ENCODE peak calls at places on chromosomes 2 and 18, in five cellular contexts. S is GM12878, T is mucosa of descending colon, V is colonic mucosa, L is HCT116. I is an unnamed sample.

GRCh38 chr2:235413084-235413483 is 80.8 kb upstream of the AGAP1 start:
- DNase-seq in V (no peak), T (no peak), S (no peak), L (no peak), I (no peak)

GRCh38 chr2:241853651-241854341 is 4.9 kb downstream of the PDCD1 start:
- DNase-seq in L (no peak), T (peak; percentile 54), S (no peak), V (no peak), I (no peak)

GRCh38 chr2:138760693-138761092 is 19.5 kb downstream of the NXPH2 start:
- DNase-seq in S (no peak), V (no peak), L (no peak), T (no peak), I (no peak)

GRCh38 chr18:46481847-46482245 is 175.2 kb downstream of the LOXHD1 start:
- DNase-seq in S (no peak), T (no peak), V (no peak), L (no peak), I (no peak)

GRCh38 chr2:120647487-120647886 is 88.2 kb upstream of the GLI2 start:
- DNase-seq in L (peak; percentile 21), V (no peak), S (no peak), T (no peak), I (no peak)

GRCh38 chr18:52340466-52341378 is 725 bp downstream of the DCC start:
- DNase-seq in L (no peak), T (no peak), V (no peak), S (no peak), I (no peak)

GRCh38 chr2:677056-677949 is at the start of gene TMEM18:
- DNase-seq in V (peak; percentile 97), L (peak; percentile 99), S (peak; percentile 97), T (no peak), I (peak; percentile 95)

GRCh38 chr2:230812041-230812440 is 52.7 kb upstream of the ITM2C start:
- DNase-seq in T (no peak), V (no peak), S (no peak), L (no peak), I (no peak)

GRCh38 chr2:172091626-172092566 is 6.6 kb downstream of the DLX1 start:
- DNase-seq in V (no peak), S (no peak), L (no peak), T (no peak), I (no peak)

GRCh38 chr2:222295368-222296041 is 3.3 kb downstream of the PAX3 start:
- DNase-seq in L (no peak), S (no peak), V (no peak), T (no peak), I (no peak)

GRCh38 chr2:12533337-12533736 is 183.4 kb upstream of the TRIB2 start:
- DNase-seq in S (no peak), L (no peak), T (no peak), V (no peak), I (no peak)

GRCh38 chr2:33588246-33588645 is 10.9 kb downstream of the FAM98A start:
- DNase-seq in S (no peak), T (no peak), L (no peak), V (no peak), I (no peak)

GRCh38 chr2:130380096-130380934 is 24.5 kb downstream of the PTPN18 start:
- DNase-seq in L (no peak), V (no peak), S (no peak), T (no peak), I (no peak)

GRCh38 chr2:171347591-171348032 is 86.2 kb downstream of the METTL8 start:
- DNase-seq in V (no peak), S (no peak), T (no peak), L (peak; percentile 28), I (no peak)

GRCh38 chr2:128600606-128601297 is 282.1 kb upstream of the HS6ST1 start:
- DNase-seq in L (no peak), T (no peak), S (no peak), V (no peak), I (no peak)

GRCh38 chr2:85504434-85505261 is 34.3 kb upstream of the MAT2A start:
- DNase-seq in T (no peak), V (no peak), S (no peak), L (peak; percentile 72), I (no peak)

GRCh38 chr2:164363646-164364045 is 257.6 kb downstream of the GRB14 start:
- DNase-seq in T (no peak), L (no peak), S (no peak), V (no peak), I (no peak)

GRCh38 chr2:200851398-200852248 is 12.8 kb downstream of the CLK1 start:
- DNase-seq in T (no peak), S (no peak), V (no peak), L (no peak), I (no peak)

GRCh38 chr2:233807215-233807865 is 29.2 kb downstream of the MROH2A start:
- DNase-seq in T (no peak), S (no peak), L (no peak), V (no peak), I (no peak)

GRCh38 chr2:133841905-133842304 is 273.6 kb upstream of the NCKAP5 start:
- DNase-seq in L (no peak), T (no peak), V (no peak), S (no peak), I (no peak)

GRCh38 chr2:104919127-104919526 is 65.2 kb downstream of the POU3F3 start:
- DNase-seq in L (no peak), T (no peak), S (no peak), V (peak; percentile 57), I (no peak)

GRCh38 chr2:207683879-207684627 is 27.4 kb upstream of the CCNYL1 start:
- DNase-seq in S (no peak), T (no peak), L (peak; percentile 60), V (peak; percentile 36), I (no peak)
- H3K4me1 ChIP-seq in S (no peaks in the 10 kb centered on the region), T (peaks cover 11% of the 10 kb centered on the region), L (peaks cover 19% of the 10 kb centered on the region), V (no peaks in the 10 kb centered on the region), I (no peaks in the 10 kb centered on the region)

GRCh38 chr2:74887961-74888670 is 54.2 kb downstream of the HK2 start:
- DNase-seq in T (no peak), S (no peak), V (no peak), L (no peak), I (no peak)
- H3K36me3 ChIP-seq in T (peaks cover 10% of the 10 kb centered on the region), S (peaks cover 33% of the 10 kb centered on the region), V (peaks cover 31% of the 10 kb centered on the region), L (peaks cover 68% of the 10 kb centered on the region), I (peaks cover 50% of the 10 kb centered on the region)

GRCh38 chr2:240569998-240570530 is 1.8 kb downstream of the RNPEPL1 start:
- DNase-seq in T (peak; percentile 54), S (no peak), L (no peak), V (no peak), I (no peak)

GRCh38 chr2:240569523-240569997 is 1.3 kb downstream of the RNPEPL1 start:
- DNase-seq in S (no peak), L (no peak), V (no peak), T (peak; percentile 65), I (no peak)

GRCh38 chr2:240567872-240568677 is at the start of gene RNPEPL1:
- DNase-seq in T (peak; percentile 80), V (peak; percentile 57), L (no peak), S (no peak), I (no peak)

GRCh38 chr2:240567137-240567871 is 980 bp upstream of the RNPEPL1 start:
- DNase-seq in S (no peak), L (no peak), T (peak; percentile 73), V (peak; percentile 48), I (no peak)

GRCh38 chr2:240568678-240569522 is 616 bp downstream of the RNPEPL1 start:
- DNase-seq in S (no peak), T (peak; percentile 82), V (peak; percentile 57), L (no peak), I (no peak)
- H3K4me1 ChIP-seq in S (peaks cover 47% of the 10 kb centered on the region), T (peaks cover 57% of the 10 kb centered on the region), V (peaks cover 30% of the 10 kb centered on the region), L (peaks cover 42% of the 10 kb centered on the region), I (peaks cover 17% of the 10 kb centered on the region)

GRCh38 chr2:96596596-96596995 is 41.5 kb downstream of the KANSL3 start:
- DNase-seq in S (no peak), V (no peak), L (no peak), T (no peak), I (no peak)

GRCh38 chr2:96602330-96602823 is 35.7 kb downstream of the KANSL3 start:
- DNase-seq in L (no peak), S (no peak), T (peak; percentile 57), V (peak; percentile 59), I (no peak)

GRCh38 chr2:96601382-96602292 is 36.5 kb downstream of the KANSL3 start:
- DNase-seq in T (no peak), L (no peak), S (no peak), V (no peak), I (no peak)

GRCh38 chr2:96604104-96604503 is 34.0 kb downstream of the KANSL3 start:
- DNase-seq in L (no peak), S (no peak), T (no peak), V (no peak), I (no peak)

DNA sequence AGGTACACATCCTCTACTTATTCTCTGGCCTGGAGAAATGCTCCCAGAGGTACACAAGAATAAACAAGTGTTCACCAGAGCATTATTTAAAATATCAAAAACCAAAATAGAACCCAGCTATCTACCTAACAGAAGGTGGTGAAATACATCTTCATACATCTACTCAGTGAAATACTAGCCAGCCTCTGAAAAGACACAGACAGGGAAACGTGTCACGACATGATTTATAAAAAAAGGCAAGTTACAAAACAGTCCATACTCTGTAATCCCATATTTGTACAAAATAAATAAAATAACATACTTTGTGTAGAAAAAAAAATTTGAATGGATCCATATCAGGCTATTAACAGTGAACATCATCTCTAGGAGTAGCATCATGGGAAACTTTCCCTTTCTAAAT is 38.2 kb downstream of the KANSL3 start:
- DNase-seq in V (no peak), S (no peak), L (no peak), T (no peak), I (no peak)
- H3K36me3 ChIP-seq in V (peaks cover 10% of the 10 kb centered on the region), S (peaks cover 26% of the 10 kb centered on the region), L (peaks cover 65% of the 10 kb centered on the region), T (peaks cover 8% of the 10 kb centered on the region), I (peaks cover 19% of the 10 kb centered on the region)

DNA sequence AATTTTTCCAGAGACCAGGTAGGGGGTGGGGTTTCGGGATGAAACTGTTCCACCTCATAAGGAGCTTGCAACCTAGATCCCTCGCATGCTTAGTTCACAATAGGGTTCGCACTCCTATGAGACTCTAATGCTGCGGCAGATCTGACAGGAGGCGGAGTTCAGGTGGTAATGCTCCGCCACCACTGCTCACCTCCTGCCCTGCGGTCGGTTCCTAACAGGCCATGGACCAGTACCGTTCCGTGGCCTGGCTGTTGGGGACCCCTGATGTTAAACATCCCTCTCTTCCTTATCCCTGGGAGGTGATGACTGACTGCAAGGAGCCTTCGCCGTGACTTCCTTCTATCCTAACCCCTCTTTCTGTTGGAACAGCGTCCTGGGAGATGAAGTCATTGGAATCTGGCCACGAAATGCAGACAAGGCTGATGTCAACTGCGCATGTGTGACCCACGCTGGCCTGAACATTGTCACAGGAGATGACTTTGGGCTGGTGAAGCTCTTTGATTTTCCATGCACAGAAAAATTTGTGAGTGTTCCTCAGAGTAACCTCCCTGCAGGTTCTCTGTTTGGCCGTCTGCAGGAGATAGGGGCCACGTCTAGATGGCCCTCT is 82.4 kb downstream of the RTN4 start:
- DNase-seq in L (no peak), V (no peak), S (no peak), T (no peak), I (no peak)
- H3K4me1 ChIP-seq in L (no peaks in the 10 kb centered on the region), V (no peaks in the 10 kb centered on the region), S (no peaks in the 10 kb centered on the region), T (no peaks in the 10 kb centered on the region), I (peaks cover 2% of the 10 kb centered on the region)

GRCh38 chr2:64090264-64090663 is 54.0 kb downstream of the PELI1 start:
- DNase-seq in S (no peak), L (no peak), V (no peak), T (no peak), I (no peak)

GRCh38 chr2:64094663-64095382 is 49.4 kb downstream of the PELI1 start:
- DNase-seq in T (no peak), S (no peak), L (no peak), V (no peak), I (no peak)

GRCh38 chr2:64092502-64092901 is 51.7 kb downstream of the PELI1 start:
- DNase-seq in T (no peak), S (peak; percentile 68), L (no peak), V (no peak), I (no peak)

GRCh38 chr2:64093341-64093740 is 50.9 kb downstream of the PELI1 start:
- DNase-seq in L (no peak), T (no peak), S (no peak), V (no peak), I (no peak)
- H3K36me3 ChIP-seq in L (no peaks in the 10 kb centered on the region), T (peaks cover 15% of the 10 kb centered on the region), S (peaks cover 15% of the 10 kb centered on the region), V (peaks cover 17% of the 10 kb centered on the region), I (peaks cover 6% of the 10 kb centered on the region)